ENCODE peak calls at places on chromosomes 6 and 20, in nine cellular contexts. J, D, P, A, S, Z, H, R and U are unnamed samples.

GRCh38 chr6:88013015-88013414 is 34.6 kb upstream of the SPACA1 start:
- DNase-seq in J (no peak), D (no peak), P (no peak), A (no peak), S (no peak), Z (no peak), H (no peak), R (no peak), U (no peak)

GRCh38 chr6:145838305-145838704 is 23.7 kb upstream of the FBXO30 start:
- DNase-seq in J (no peak), D (no peak), P (no peak), A (no peak), S (no peak), Z (no peak), H (no peak), R (no peak), U (no peak)

GRCh38 chr6:108707328-108707976 is 140.8 kb upstream of the ARMC2 start:
- DNase-seq in J (no peak), D (no peak), P (no peak), A (no peak), S (no peak), Z (no peak), H (peak), R (no peak), U (no peak)

GRCh38 chr6:129672883-129673631 is 36.9 kb downstream of the ARHGAP18 start:
- DNase-seq in J (peak), D (no peak), P (peak), A (no peak), S (no peak), Z (no peak), H (no peak), R (peak), U (no peak)

GRCh38 chr20:58450259-58450658 is 61.2 kb downstream of the VAPB start:
- DNase-seq in J (no peak), D (no peak), P (no peak), A (no peak), S (no peak), Z (no peak), H (no peak), R (peak), U (no peak)

GRCh38 chr6:90350689-90351554 is 54.3 kb upstream of the BACH2 start:
- DNase-seq in J (no peak), D (no peak), P (no peak), A (no peak), S (no peak), Z (no peak), H (no peak), R (no peak), U (no peak)

GRCh38 chr6:43790031-43790430 is 20.0 kb downstream of the VEGFA start:
- DNase-seq in J (no peak), D (no peak), P (no peak), A (peak), S (no peak), Z (no peak), H (no peak), R (no peak), U (no peak)

GRCh38 chr6:129844118-129844891 is 16.8 kb downstream of the TMEM244 start:
- DNase-seq in J (peak), D (no peak), P (no peak), A (no peak), S (peak), Z (no peak), H (no peak), R (no peak), U (no peak)

GRCh38 chr6:7183707-7184106 is 75.9 kb downstream of the RREB1 start:
- DNase-seq in J (no peak), D (no peak), P (no peak), A (no peak), S (no peak), Z (no peak), H (no peak), R (no peak), U (no peak)

GRCh38 chr6:37451411-37452273 is 18.6 kb downstream of the CMTR1 start:
- DNase-seq in J (no peak), D (no peak), P (no peak), A (no peak), S (peak), Z (no peak), H (no peak), R (no peak), U (no peak)

GRCh38 chr20:58818585-58819285 is 32.0 kb downstream of the GNAS-AS1 start:
- DNase-seq in J (no peak), D (no peak), P (no peak), A (no peak), S (no peak), Z (no peak), H (no peak), R (peak), U (no peak)

GRCh38 chr6:166850677-166851076 is 105.7 kb downstream of the RNASET2 start:
- DNase-seq in J (no peak), D (no peak), P (no peak), A (no peak), S (no peak), Z (no peak), H (no peak), R (no peak), U (no peak)
- TF ChIP-seq POLR2AphosphoS5 in J (no peak), D (no peak), P (no peak), A (no peak), S (no peak), Z (no peak), H (no peak), R (no peak), U (no peak)

DNA sequence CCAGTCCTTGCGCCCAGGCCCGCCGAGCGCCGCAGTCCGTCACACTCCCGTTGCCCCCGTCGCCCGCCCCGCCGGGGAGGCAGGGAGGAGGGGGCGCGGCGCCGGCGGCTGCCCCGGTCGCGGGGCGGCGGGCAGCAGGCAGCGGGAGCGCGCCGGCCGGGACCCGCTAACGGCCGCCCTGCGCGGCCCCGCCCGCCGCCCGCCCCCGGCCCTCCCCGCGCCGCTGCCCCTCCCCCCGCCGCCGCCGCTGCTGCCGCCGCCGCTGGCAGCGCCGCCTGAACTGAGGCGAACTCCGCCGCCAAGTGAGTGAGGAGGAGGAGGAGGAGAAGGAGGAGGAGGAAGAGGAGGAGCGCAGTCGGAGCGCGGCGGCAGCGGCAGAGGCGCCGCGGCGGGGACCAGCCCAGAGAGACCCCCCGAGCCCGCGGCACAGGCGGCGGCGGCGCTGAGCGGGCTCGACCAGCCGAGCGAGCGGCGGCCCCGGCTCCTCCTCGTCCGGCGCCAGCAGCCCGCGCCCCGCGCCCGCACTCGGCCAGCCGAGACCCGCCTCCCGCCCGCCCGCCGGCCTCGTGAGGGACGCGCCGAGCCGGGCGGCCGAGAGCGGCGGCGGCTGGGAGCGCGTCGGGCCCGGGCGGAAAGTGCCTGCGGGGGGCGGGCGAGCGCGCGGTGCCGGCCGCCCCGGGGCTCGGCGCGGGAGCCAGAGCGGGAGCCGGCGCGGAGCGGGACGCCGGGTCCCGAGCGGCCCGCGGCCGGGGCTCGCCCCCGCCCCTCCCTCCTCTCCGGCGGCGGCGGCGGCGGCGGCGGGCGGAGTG is at the start of gene QKI:
- DNase-seq in J (no peak), D (peak), P (no peak), A (peak), S (peak), Z (peak), H (peak), R (no peak), U (peak)
- TF ChIP-seq POLR2AphosphoS5 in J (peak), D (peak), P (no peak), A (peak), S (no peak), Z (peak), H (peak), R (no peak), U (no peak)

DNA sequence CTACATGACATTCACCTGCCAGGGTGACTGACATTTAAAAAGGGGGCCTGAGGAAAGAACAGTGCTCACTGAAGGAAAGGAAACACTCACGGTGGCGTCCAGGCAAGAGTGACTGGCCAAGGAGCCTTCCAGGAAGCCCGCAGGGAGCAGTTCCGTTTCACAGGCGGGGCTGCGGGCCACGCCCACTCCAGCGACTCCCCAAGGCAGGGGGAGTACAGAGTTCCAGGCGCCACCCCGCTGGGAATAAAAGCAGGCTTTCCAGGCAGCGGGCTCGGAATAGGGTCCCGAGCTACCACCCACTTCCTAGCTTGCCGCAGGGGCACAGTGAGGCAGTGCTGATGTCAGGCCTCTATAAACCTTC is 34.2 kb downstream of the PKIG start:
- DNase-seq in J (no peak), D (peak), P (no peak), A (no peak), S (no peak), Z (peak), H (no peak), R (no peak), U (no peak)
- TF ChIP-seq POLR2AphosphoS5 in J (no peak), D (no peak), P (no peak), A (no peak), S (no peak), Z (no peak), H (no peak), R (no peak), U (no peak)

DNA sequence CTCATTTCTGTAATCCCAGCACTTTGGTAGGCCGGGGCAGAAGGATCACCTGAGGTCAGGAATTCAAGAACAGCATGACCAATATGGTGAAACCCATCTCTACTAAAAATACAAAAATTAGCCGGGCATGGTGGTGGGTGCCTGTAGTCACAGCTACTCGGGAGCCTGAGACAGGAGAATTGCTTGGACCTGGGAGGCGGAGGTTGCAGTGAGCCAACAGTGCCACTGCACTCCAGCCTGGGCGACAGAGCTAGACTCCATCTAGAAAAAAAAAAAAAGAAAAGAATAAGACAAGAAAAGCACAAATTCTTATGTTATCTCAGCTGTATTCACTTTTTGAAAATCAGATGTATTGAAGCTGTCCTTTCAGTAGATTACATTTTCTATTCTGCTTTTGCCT is 289.4 kb downstream of the GRIK2 start:
- DNase-seq in J (no peak), D (no peak), P (no peak), A (no peak), S (no peak), Z (no peak), H (no peak), R (no peak), U (no peak)
- TF ChIP-seq POLR2AphosphoS5 in J (no peak), D (no peak), P (no peak), A (no peak), S (no peak), Z (no peak), H (no peak), R (no peak), U (no peak)

GRCh38 chr6:25138024-25138696 is 141.0 kb upstream of the CARMIL1 start:
- DNase-seq in J (no peak), D (no peak), P (peak), A (peak), S (peak), Z (no peak), H (peak), R (peak), U (no peak)
- TF ChIP-seq POLR2AphosphoS5 in J (no peak), D (no peak), P (no peak), A (peak), S (peak), Z (peak), H (peak), R (peak), U (peak)

GRCh38 chr6:137291441-137291840 is 72.3 kb upstream of the IFNGR1 start:
- DNase-seq in J (no peak), D (no peak), P (no peak), A (no peak), S (no peak), Z (no peak), H (peak), R (no peak), U (no peak)
- TF ChIP-seq POLR2AphosphoS5 in J (no peak), D (no peak), P (no peak), A (no peak), S (no peak), Z (no peak), H (no peak), R (no peak), U (no peak)

GRCh38 chr20:19974621-19975435 is 42.3 kb upstream of the NAA20 start:
- DNase-seq in J (no peak), D (peak), P (no peak), A (peak), S (peak), Z (peak), H (peak), R (no peak), U (no peak)
- TF ChIP-seq POLR2AphosphoS5 in J (no peak), D (no peak), P (no peak), A (peak), S (no peak), Z (peak), H (peak), R (no peak), U (no peak)

GRCh38 chr20:24622856-24623255 is 153.4 kb downstream of the SYNDIG1 start:
- DNase-seq in J (no peak), D (no peak), P (no peak), A (no peak), S (no peak), Z (no peak), H (no peak), R (no peak), U (no peak)

GRCh38 chr20:24618739-24619138 is 149.3 kb downstream of the SYNDIG1 start:
- DNase-seq in J (no peak), D (no peak), P (no peak), A (no peak), S (no peak), Z (no peak), H (no peak), R (no peak), U (no peak)

GRCh38 chr20:24617757-24618450 is 148.5 kb downstream of the SYNDIG1 start:
- DNase-seq in J (no peak), D (no peak), P (no peak), A (no peak), S (no peak), Z (no peak), H (no peak), R (no peak), U (no peak)

GRCh38 chr20:24619212-24619611 is 149.8 kb downstream of the SYNDIG1 start:
- DNase-seq in J (no peak), D (no peak), P (no peak), A (no peak), S (no peak), Z (no peak), H (no peak), R (peak), U (no peak)

GRCh38 chr20:24620937-24621519 is 151.6 kb downstream of the SYNDIG1 start:
- DNase-seq in J (no peak), D (no peak), P (no peak), A (no peak), S (no peak), Z (no peak), H (no peak), R (no peak), U (no peak)
- TF ChIP-seq POLR2AphosphoS5 in J (no peak), D (no peak), P (no peak), A (no peak), S (no peak), Z (no peak), H (no peak), R (no peak), U (no peak)

GRCh38 chr20:47272893-47273590 is 83.5 kb downstream of the ZMYND8 start:
- DNase-seq in J (peak), D (peak), P (peak), A (peak), S (peak), Z (peak), H (peak), R (peak), U (no peak)
- TF ChIP-seq POLR2AphosphoS5 in J (no peak), D (no peak), P (no peak), A (no peak), S (no peak), Z (no peak), H (peak), R (no peak), U (no peak)